ENCODE peak calls at places on chromosomes 7 and 10, in four cellular contexts. G is hypothalamus, F is AG20443, L is ovary. T is an unnamed sample.

GRCh38 chr7:56287429-56288138 is 171.4 kb upstream of the NUPR2 start:
- DNase-seq in G (no peak), F (no peak), L (no peak), T (no peak)

GRCh38 chr7:79455173-79455790 is 1.8 kb upstream of the MAGI2 start:
- DNase-seq in G (no peak), F (no peak), L (no peak), T (no peak)

GRCh38 chr10:4391683-4392082 is 434.3 kb upstream of the AKR1E2 start:
- DNase-seq in G (no peak), F (no peak), L (no peak), T (peak; percentile 19)

GRCh38 chr10:63105811-63106755 is 27.0 kb upstream of the NRBF2 start:
- DNase-seq in G (no peak), F (peak; percentile 15), L (no peak), T (peak; percentile 17)

GRCh38 chr10:132810141-132810806 is 24.3 kb upstream of the NKX6-2 start:
- DNase-seq in G (no peak), F (no peak), L (no peak), T (no peak)

GRCh38 chr10:127349737-127350136 is 153.3 kb upstream of the INSYN2A start:
- DNase-seq in G (no peak), F (no peak), L (no peak), T (no peak)

GRCh38 chr7:106959753-106960152 is 84.8 kb upstream of the PRKAR2B start:
- DNase-seq in G (no peak), F (no peak), L (no peak), T (no peak)

GRCh38 chr10:49327036-49327813 is 28.3 kb downstream of the C10orf71 start:
- DNase-seq in G (no peak), F (no peak), L (peak; percentile 2), T (no peak)

GRCh38 chr10:74439213-74439612 is 288.2 kb downstream of the ADK start:
- DNase-seq in G (no peak), F (no peak), L (no peak), T (no peak)

GRCh38 chr7:116177009-116177408 is 33.3 kb upstream of the TES start:
- DNase-seq in G (no peak), F (peak; percentile 48), L (no peak), T (no peak)

GRCh38 chr10:118310822-118311221 is 31.3 kb downstream of the FAM204A start:
- DNase-seq in G (no peak), F (no peak), L (no peak), T (no peak)

GRCh38 chr10:131736321-131736980 is 164.4 kb upstream of the PPP2R2D start:
- DNase-seq in G (no peak), F (no peak), L (peak; percentile 8), T (no peak)

GRCh38 chr10:15603446-15604011 is 116.2 kb downstream of the ITGA8 start:
- DNase-seq in G (no peak), F (no peak), L (no peak), T (no peak)

GRCh38 chr10:35635576-35635975 is 6.5 kb downstream of the FZD8 start:
- DNase-seq in G (peak; percentile 41), F (peak; percentile 59), L (peak; percentile 48), T (no peak)

GRCh38 chr10:23432161-23432560 is 6.7 kb upstream of the OTUD1 start:
- DNase-seq in G (no peak), F (peak; percentile 52), L (no peak), T (no peak)

GRCh38 chr10:79246606-79247275 is 100.5 kb upstream of the PPIF start:
- DNase-seq in G (no peak), F (peak; percentile 78), L (peak; percentile 80), T (no peak)

GRCh38 chr7:158325530-158326381 is 261.9 kb downstream of the PTPRN2 start:
- DNase-seq in G (peak; percentile 15), F (no peak), L (no peak), T (peak; percentile 89)

GRCh38 chr10:128577958-128578750 is 451.9 kb upstream of the MKI67 start:
- DNase-seq in G (no peak), F (no peak), L (no peak), T (no peak)

GRCh38 chr10:48670978-48671913 is 13.4 kb upstream of the WDFY4 start:
- DNase-seq in G (no peak), F (no peak), L (no peak), T (no peak)

GRCh38 chr7:26684447-26684846 is 179.9 kb downstream of the SKAP2 start:
- DNase-seq in G (no peak), F (no peak), L (no peak), T (no peak)

GRCh38 chr7:149854611-149855367 is 16.6 kb downstream of the ZNF862 start:
- DNase-seq in G (no peak), F (peak; percentile 49), L (peak; percentile 62), T (no peak)

GRCh38 chr7:116222501-116222900 is 12.2 kb downstream of the TES start:
- DNase-seq in G (no peak), F (no peak), L (no peak), T (no peak)

GRCh38 chr7:2701832-2702593 is 14.0 kb downstream of the AMZ1 start:
- DNase-seq in G (peak; percentile 82), F (peak; percentile 95), L (peak; percentile 67), T (no peak)

GRCh38 chr10:94292448-94293118 is 70.2 kb downstream of the NOC3L start:
- DNase-seq in G (no peak), F (peak; percentile 61), L (peak; percentile 48), T (no peak)

GRCh38 chr7:137081694-137082093 is 213.2 kb downstream of the CHRM2 start:
- DNase-seq in G (no peak), F (peak; percentile 74), L (peak; percentile 56), T (no peak)

GRCh38 chr10:18505719-18506118 is 145.7 kb downstream of the NSUN6 start:
- DNase-seq in G (no peak), F (no peak), L (no peak), T (no peak)

GRCh38 chr10:110847351-110847750 is 24.4 kb upstream of the PDCD4 start:
- DNase-seq in G (no peak), F (no peak), L (no peak), T (no peak)

GRCh38 chr10:133142523-133143199 is 17.4 kb upstream of the KNDC1 start:
- DNase-seq in G (no peak), F (no peak), L (peak; percentile 12), T (no peak)

GRCh38 chr7:133770863-133771492 is 356.2 kb upstream of the LRGUK start:
- DNase-seq in G (no peak), F (peak; percentile 11), L (no peak), T (no peak)

GRCh38 chr7:84100866-84101265 is 93.7 kb downstream of the SEMA3A start:
- DNase-seq in G (no peak), F (peak; percentile 9), L (no peak), T (no peak)

GRCh38 chr7:139860090-139860773 is 31.2 kb downstream of the TBXAS1 start:
- DNase-seq in G (no peak), F (no peak), L (no peak), T (no peak)

GRCh38 chr7:125136341-125136740 is 206.7 kb upstream of the POT1 start:
- DNase-seq in G (no peak), F (no peak), L (no peak), T (no peak)

GRCh38 chr10:68099736-68100135 is 9.6 kb upstream of the MYPN start:
- DNase-seq in G (no peak), F (peak; percentile 65), L (no peak), T (no peak)

GRCh38 chr7:36746347-36746746 is 22.1 kb upstream of the AOAH start:
- DNase-seq in G (no peak), F (no peak), L (no peak), T (no peak)

GRCh38 chr10:86400705-86401587 is 34.4 kb upstream of the GRID1 start:
- DNase-seq in G (no peak), F (peak; percentile 74), L (peak; percentile 35), T (peak; percentile 83)

GRCh38 chr10:70493660-70494234 is 15.2 kb downstream of the PALD1 start:
- DNase-seq in G (no peak), F (no peak), L (no peak), T (no peak)

GRCh38 chr7:104160375-104160774 is 47.4 kb downstream of the ORC5 start:
- DNase-seq in G (no peak), F (peak; percentile 12), L (no peak), T (no peak)

GRCh38 chr10:99557044-99557443 is 24.3 kb downstream of the NKX2-3 start:
- DNase-seq in G (no peak), F (no peak), L (no peak), T (no peak)

GRCh38 chr7:69732203-69732602 is 133.9 kb downstream of the AUTS2 start:
- DNase-seq in G (no peak), F (no peak), L (no peak), T (no peak)

GRCh38 chr7:47720907-47721244 is 139.0 kb upstream of the TNS3 start:
- DNase-seq in G (no peak), F (no peak), L (no peak), T (no peak)

T was measured in H1.